ENCODE peak calls at places on chromosomes 13 and 19, in eight cellular contexts. N, P, E, O, A, C, I and K are unnamed samples.
A peak's percentile ranks its signal among the peaks of the same experiment; 100 is the strongest.

GRCh38 chr19:56597696-56598095 is 2.6 kb downstream of the ZNF71 start:
- DNase-seq in O (no peak), P (no peak), E (no peak), A (no peak), I (no peak), N (no peak), C (no peak), K (no peak)

GRCh38 chr13:34155931-34156607 is 338.1 kb downstream of the RFC3 start:
- DNase-seq in I (no peak), E (no peak), A (no peak), O (no peak), N (peak; percentile 79), P (no peak), C (peak; percentile 7), K (no peak)

GRCh38 chr13:27962128-27962841 is 6.8 kb downstream of the CDX2 start:
- DNase-seq in N (no peak), P (no peak), O (no peak), A (no peak), I (no peak), C (no peak), E (no peak), K (no peak)

GRCh38 chr13:109859216-109859835 is 72.9 kb upstream of the IRS2 start:
- DNase-seq in I (no peak), E (no peak), O (no peak), P (no peak), N (no peak), C (no peak), A (no peak), K (no peak)

GRCh38 chr19:1521636-1522035 is 2.2 kb upstream of the PLK5 start:
- DNase-seq in C (no peak), O (no peak), I (no peak), E (peak; percentile 45), A (no peak), P (peak; percentile 43), N (no peak), K (no peak)

GRCh38 chr19:33368074-33368864 is 5.2 kb upstream of the CEBPG start:
- DNase-seq in P (no peak), N (no peak), A (no peak), I (no peak), C (peak; percentile 12), O (no peak), E (no peak), K (no peak)

GRCh38 chr19:39021063-39021462 is 11.3 kb downstream of the FBXO27 start:
- DNase-seq in A (no peak), I (no peak), P (no peak), C (no peak), O (no peak), E (no peak), N (no peak), K (no peak)

GRCh38 chr19:40157059-40157458 is 34.2 kb upstream of the MAP3K10 start:
- DNase-seq in N (no peak), E (no peak), P (no peak), I (no peak), O (no peak), C (no peak), A (no peak), K (no peak)

GRCh38 chr19:18282021-18282787 is 782 bp upstream of the JUND start:
- DNase-seq in I (no peak), A (no peak), P (no peak), O (no peak), C (peak; percentile 60), E (no peak), N (no peak), K (peak; percentile 53)

GRCh38 chr13:101757446-101758039 is 305.1 kb downstream of the ITGBL1 start:
- DNase-seq in C (no peak), E (no peak), P (peak; percentile 5), N (peak; percentile 70), A (peak; percentile 57), O (no peak), I (no peak), K (peak; percentile 39)

GRCh38 chr13:32639502-32640105 is 53.4 kb downstream of the PDS5B start:
- DNase-seq in O (peak; percentile 61), I (peak; percentile 54), C (peak; percentile 66), N (peak; percentile 84), E (peak; percentile 68), P (peak; percentile 6), A (no peak), K (peak; percentile 6)

GRCh38 chr13:48976677-48977625 is 1.2 kb downstream of the FNDC3A start:
- DNase-seq in N (peak; percentile 50), E (no peak), C (no peak), I (no peak), A (no peak), P (peak; percentile 9), O (no peak), K (peak; percentile 28)

GRCh38 chr13:113742000-113742441 is 17.0 kb upstream of the TMEM255B start:
- DNase-seq in O (no peak), E (no peak), A (peak; percentile 77), C (peak; percentile 47), N (peak; percentile 78), I (peak; percentile 40), P (no peak), K (peak; percentile 57)

GRCh38 chr19:55118401-55118991 is 1.1 kb upstream of the PPP1R12C start:
- DNase-seq in I (no peak), A (no peak), P (no peak), C (peak; percentile 66), E (peak; percentile 79), N (no peak), O (peak; percentile 45), K (no peak)

GRCh38 chr19:30439271-30439750 is 67.1 kb downstream of the ZNF536 start:
- DNase-seq in I (no peak), C (no peak), E (no peak), O (no peak), P (peak; percentile 24), A (no peak), N (no peak), K (no peak)

GRCh38 chr19:45368737-45369340 is 1.5 kb downstream of the ERCC2 start:
- DNase-seq in O (no peak), C (no peak), P (no peak), E (no peak), A (no peak), N (no peak), I (no peak), K (no peak)

GRCh38 chr19:17402982-17403855 is 2.2 kb downstream of the BST2 start:
- DNase-seq in A (no peak), C (peak; percentile 78), O (no peak), I (no peak), P (no peak), E (no peak), N (peak; percentile 35), K (peak; percentile 66)

GRCh38 chr13:73224708-73225107 is 165.9 kb downstream of the KLF5 start:
- DNase-seq in A (no peak), P (no peak), N (peak; percentile 64), O (no peak), E (no peak), C (no peak), I (no peak), K (no peak)

GRCh38 chr13:80334582-80335260 is 6.2 kb downstream of the SPRY2 start:
- DNase-seq in O (no peak), N (peak; percentile 45), P (no peak), C (no peak), I (no peak), A (no peak), E (no peak), K (no peak)

GRCh38 chr19:38252935-38253691 is 3.1 kb downstream of the PPP1R14A start:
- DNase-seq in C (no peak), I (peak; percentile 42), O (no peak), N (no peak), E (peak; percentile 90), P (peak; percentile 67), A (no peak), K (no peak)

GRCh38 chr19:4144666-4145261 is 8.7 kb upstream of the CREB3L3 start:
- DNase-seq in N (peak; percentile 49), A (no peak), O (peak; percentile 62), I (peak; percentile 32), P (no peak), C (no peak), E (no peak), K (no peak)

GRCh38 chr13:110023729-110024645 is 237.6 kb upstream of the IRS2 start:
- DNase-seq in C (no peak), A (peak; percentile 60), E (no peak), P (no peak), I (peak; percentile 37), N (peak; percentile 62), O (no peak), K (no peak)

GRCh38 chr13:106083620-106084350 is 451.7 kb downstream of the EFNB2 start:
- DNase-seq in P (no peak), N (peak; percentile 69), I (peak; percentile 41), O (peak; percentile 56), C (peak; percentile 33), A (no peak), E (peak; percentile 35), K (no peak)

GRCh38 chr13:113915012-113915763 is 51.3 kb upstream of the GAS6 start:
- DNase-seq in C (no peak), A (no peak), N (no peak), E (no peak), I (peak; percentile 26), O (no peak), P (no peak), K (no peak)

GRCh38 chr19:30226464-30227070 is 145.6 kb upstream of the ZNF536 start:
- DNase-seq in N (peak; percentile 4), C (no peak), O (no peak), A (no peak), E (peak; percentile 57), P (no peak), I (no peak), K (no peak)

GRCh38 chr19:29554149-29554548 is 28.4 kb downstream of the VSTM2B start:
- DNase-seq in I (no peak), P (no peak), E (no peak), A (no peak), N (no peak), C (no peak), O (no peak), K (no peak)

GRCh38 chr13:50030315-50030714 is 15.1 kb downstream of the KCNRG start:
- DNase-seq in A (no peak), N (no peak), E (no peak), C (no peak), P (no peak), I (no peak), O (no peak), K (no peak)

GRCh38 chr19:54001496-54001895 is 10.1 kb downstream of the CACNG6 start:
- DNase-seq in E (no peak), O (no peak), N (no peak), I (no peak), A (no peak), P (no peak), C (no peak), K (no peak)

GRCh38 chr13:114108894-114109293 is 23.5 kb downstream of the RASA3 start:
- DNase-seq in P (no peak), A (no peak), E (no peak), C (peak; percentile 22), N (no peak), I (no peak), O (no peak), K (no peak)

GRCh38 chr13:21522847-21523246 is 63.7 kb upstream of the ZDHHC20 start:
- DNase-seq in E (no peak), A (no peak), N (no peak), O (no peak), C (no peak), P (no peak), I (no peak), K (no peak)

GRCh38 chr13:112055417-112056206 is 11.3 kb upstream of the SOX1 start:
- DNase-seq in N (no peak), E (no peak), O (no peak), A (no peak), P (no peak), I (no peak), C (no peak), K (no peak)

GRCh38 chr19:16365300-16365996 is 40.8 kb downstream of the KLF2 start:
- DNase-seq in E (no peak), I (no peak), P (no peak), O (no peak), N (no peak), A (no peak), C (no peak), K (no peak)

GRCh38 chr19:7953060-7953459 is 9.6 kb upstream of the TIMM44 start:
- DNase-seq in E (no peak), N (peak; percentile 17), O (no peak), C (no peak), A (no peak), I (no peak), P (no peak), K (no peak)

GRCh38 chr13:39102981-39103490 is 64.8 kb downstream of the NHLRC3 start:
- DNase-seq in C (no peak), I (no peak), N (no peak), A (no peak), E (peak; percentile 26), O (no peak), P (no peak), K (no peak)